ENCODE peak calls at places on chromosomes 5 and 9, in seven cellular contexts. Q is upper lobe of right lung, P is PC-9, U is HL-60, K is AG09309, W is cardiac muscle cell, D is MM.1S. G is an unnamed sample.

GRCh38 chr9:89808801-89809200 is 204.0 kb downstream of the GADD45G start:
- DNase-seq in D (no peak), W (no peak), P (no peak), K (no peak), Q (no peak), U (no peak), G (no peak)

GRCh38 chr9:36765468-36766341 is 193.0 kb downstream of the MELK start:
- DNase-seq in U (peak; percentile 90), P (no peak), W (peak; percentile 80), D (peak; percentile 98), K (no peak), Q (peak; percentile 85), G (no peak)

GRCh38 chr5:93915142-93915553 is 173.7 kb upstream of the POU5F2 start:
- DNase-seq in K (no peak), D (peak; percentile 67), P (peak; percentile 47), W (peak; percentile 20), Q (no peak), U (no peak), G (peak; percentile 23)

GRCh38 chr9:134378901-134379338 is 52.7 kb downstream of the RXRA start:
- DNase-seq in D (no peak), Q (peak; percentile 83), U (no peak), P (peak; percentile 89), K (no peak), W (no peak), G (peak; percentile 78)

GRCh38 chr5:39521098-39521860 is 96.5 kb upstream of the DAB2 start:
- DNase-seq in P (no peak), K (no peak), U (no peak), Q (no peak), D (peak; percentile 63), W (no peak), G (no peak)

GRCh38 chr9:136711751-136712689 is at the start of gene DIPK1B:
- DNase-seq in D (no peak), K (no peak), P (no peak), Q (no peak), U (no peak), W (peak; percentile 80), G (no peak)

GRCh38 chr5:115414406-115415142 is 118.1 kb upstream of the CCDC112 start:
- DNase-seq in P (no peak), D (no peak), K (peak; percentile 80), Q (no peak), W (peak; percentile 23), U (peak; percentile 1), G (peak; percentile 98)

GRCh38 chr9:129283705-129284606 is 105.9 kb upstream of the IER5L start:
- DNase-seq in W (no peak), D (no peak), Q (peak; percentile 56), U (no peak), P (no peak), K (no peak), G (no peak)

GRCh38 chr5:41796061-41796460 is 74.2 kb downstream of the OXCT1 start:
- DNase-seq in Q (no peak), U (no peak), W (no peak), K (no peak), P (no peak), D (no peak), G (peak; percentile 26)

GRCh38 chr9:79254900-79255651 is 316.7 kb upstream of the TLE4 start:
- DNase-seq in K (no peak), P (no peak), D (no peak), Q (no peak), U (peak; percentile 73), W (no peak), G (no peak)

DNA sequence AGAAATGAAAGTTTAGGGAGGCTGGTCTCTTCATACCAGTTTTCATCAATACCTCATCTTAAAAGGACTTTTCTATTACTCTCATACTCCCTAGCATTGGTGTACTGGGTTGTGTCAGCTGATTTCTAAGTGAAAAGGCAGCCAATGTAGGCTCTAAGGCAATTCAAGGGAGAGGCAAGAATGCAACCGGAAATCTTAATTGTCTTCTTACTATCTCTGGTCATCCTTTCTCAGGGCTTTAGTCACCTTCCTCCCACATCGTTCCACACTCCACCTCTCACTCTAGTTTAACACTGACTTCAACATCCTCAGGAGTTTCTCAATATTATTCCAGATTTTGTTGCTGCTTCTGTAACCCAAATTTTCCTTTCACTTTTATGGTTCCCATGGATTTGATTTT is 281.8 kb upstream of the RFX3 start:
- DNase-seq in K (no peak), D (no peak), W (no peak), P (no peak), U (no peak), Q (no peak), G (no peak)
- TF ChIP-seq CTCF in K (no peak), D (no peak), W (no peak), P (no peak), U (no peak), Q (no peak), G (no peak)

DNA sequence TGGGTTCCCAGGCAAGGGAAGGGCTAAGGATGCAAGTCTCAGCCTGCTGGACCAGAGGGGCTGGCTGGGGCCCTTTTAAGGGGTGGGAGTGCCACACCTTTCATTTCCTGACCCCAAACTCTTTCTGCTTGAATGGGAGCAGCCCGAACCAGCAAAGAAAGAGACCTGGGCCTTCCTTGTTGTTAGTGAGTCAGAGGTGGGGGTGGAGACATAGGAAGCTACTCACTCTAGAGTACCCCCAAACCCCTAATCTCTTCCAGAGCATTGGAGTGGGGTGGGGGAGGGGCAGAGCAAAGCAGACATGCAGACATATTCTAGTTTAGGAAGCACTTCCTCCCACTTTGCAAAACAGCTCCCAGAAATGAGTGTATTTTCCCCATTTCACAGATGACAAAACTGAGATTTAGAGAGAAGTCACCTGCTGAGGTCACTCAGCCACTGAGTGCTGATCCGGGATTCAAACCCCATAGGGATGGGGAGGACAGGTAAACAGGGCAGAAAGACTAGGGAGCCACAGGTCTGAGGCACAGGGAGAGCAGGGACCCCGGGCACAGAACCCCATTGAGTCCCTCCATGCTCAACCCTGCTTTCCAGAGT is 6.0 kb upstream of the AQP3 start:
- DNase-seq in W (no peak), D (no peak), Q (no peak), U (no peak), P (peak; percentile 36), K (no peak), G (no peak)
- H3K4me3 ChIP-seq in W (no peak overlapping the region), D (no peak overlapping the region), Q (no peak overlapping the region), U (no peak overlapping the region), P (no peak overlapping the region), K (no peak overlapping the region), G (no peak overlapping the region)

GRCh38 chr9:77449177-77450092 is 198.7 kb downstream of the GNA14 start:
- DNase-seq in U (no peak), W (no peak), P (peak; percentile 74), K (peak; percentile 25), Q (no peak), D (no peak), G (no peak)
- TF ChIP-seq CTCF in U (no peak), W (peak; percentile 26), P (no peak), K (no peak), Q (no peak), D (no peak), G (no peak)

GRCh38 chr9:101448680-101449070 is 13.1 kb upstream of the ALDOB start:
- DNase-seq in P (no peak), W (no peak), U (no peak), D (no peak), K (no peak), Q (no peak), G (no peak)
- H3K4me3 ChIP-seq in P (peak overlapping the region; percentile 64), W (peak overlapping the region; percentile 59), U (no peak overlapping the region), D (peak overlapping the region; percentile 83), K (no peak overlapping the region), Q (peak overlapping the region; percentile 49), G (no peak overlapping the region)

GRCh38 chr5:72529383-72529782 is 22.2 kb upstream of the ZNF366 start:
- DNase-seq in W (no peak), Q (no peak), D (no peak), U (no peak), P (no peak), K (no peak), G (no peak)
- TF ChIP-seq CTCF in W (no peak), Q (no peak), D (no peak), U (no peak), P (no peak), K (no peak), G (no peak)

DNA sequence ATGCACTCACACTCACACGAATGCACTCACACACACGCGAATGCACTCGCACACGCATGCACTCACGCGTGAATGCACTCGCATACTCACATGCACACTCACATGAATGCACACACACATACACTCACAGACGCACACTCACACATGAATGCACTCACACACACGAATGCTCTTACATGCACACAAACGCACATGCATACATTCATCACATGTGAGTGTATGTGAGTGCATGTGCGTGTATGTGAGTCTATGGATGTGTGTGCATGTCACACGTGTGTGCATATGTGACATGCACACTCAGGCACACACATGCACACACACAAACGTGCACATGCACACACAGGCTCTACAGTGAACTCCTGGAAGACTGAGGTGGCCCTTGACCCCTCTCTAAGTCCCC is 121.7 kb downstream of the ADAMTS2 start:
- DNase-seq in U (no peak), Q (no peak), W (no peak), K (no peak), P (no peak), D (no peak), G (no peak)
- H3K4me3 ChIP-seq in U (no peak overlapping the region), Q (no peak overlapping the region), W (no peak overlapping the region), K (no peak overlapping the region), P (no peak overlapping the region), D (no peak overlapping the region), G (no peak overlapping the region)

GRCh38 chr5:55407984-55408383 is 100.2 kb downstream of the MTREX start:
- DNase-seq in D (no peak), K (no peak), P (no peak), W (no peak), U (no peak), Q (no peak), G (no peak)

GRCh38 chr5:55407059-55407684 is 99.4 kb downstream of the MTREX start:
- DNase-seq in K (peak; percentile 20), Q (no peak), P (no peak), U (peak; percentile 1), W (peak; percentile 57), D (peak; percentile 21), G (peak; percentile 59)

GRCh38 chr5:55406292-55406691 is 98.5 kb downstream of the MTREX start:
- DNase-seq in K (no peak), P (peak; percentile 49), U (no peak), W (no peak), Q (no peak), D (no peak), G (no peak)

DNA sequence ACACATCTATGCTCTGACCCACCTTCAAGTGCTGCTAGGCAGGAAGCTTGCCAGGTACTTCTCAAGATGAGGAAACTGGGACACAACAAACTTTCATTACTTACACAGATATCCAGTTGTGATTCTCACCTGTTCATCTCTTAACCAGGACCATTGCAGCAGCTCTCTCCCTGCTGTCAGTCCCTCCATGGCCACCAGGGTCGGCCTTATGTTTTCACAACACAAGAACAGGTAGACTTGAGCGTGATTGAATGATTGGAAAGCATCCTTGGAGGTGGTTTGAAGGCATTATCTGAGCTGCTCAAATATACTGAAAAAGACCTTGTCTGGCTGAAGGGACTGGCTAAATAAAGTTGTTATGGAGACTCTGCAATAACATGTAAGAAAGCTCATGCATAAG is 94.4 kb downstream of the MTREX start:
- DNase-seq in D (no peak), P (no peak), K (no peak), U (no peak), Q (no peak), W (no peak), G (no peak)
- TF ChIP-seq CTCF in D (peak; percentile 21), P (peak; percentile 33), K (no peak), U (no peak), Q (no peak), W (no peak), G (peak; percentile 16)

DNA sequence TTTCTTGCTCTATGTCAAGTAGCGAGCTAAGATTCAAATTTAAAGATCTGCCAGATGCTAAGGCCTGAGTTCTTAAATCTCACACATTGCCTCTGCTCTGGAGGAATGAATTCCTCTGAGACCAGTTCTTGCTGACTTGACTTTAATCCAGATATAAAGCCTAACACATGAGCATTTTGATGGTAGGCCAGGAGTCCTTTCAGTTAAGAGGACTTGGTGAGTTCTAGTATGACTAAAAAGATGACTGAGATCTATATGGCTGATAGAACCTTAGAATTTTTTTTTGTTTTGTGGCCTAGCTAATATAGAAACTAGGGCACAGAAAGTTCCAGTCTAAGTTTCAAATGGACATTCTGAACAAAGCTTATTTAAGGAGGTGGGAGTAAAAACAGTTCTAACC is 1.4 kb upstream of the INIP start:
- DNase-seq in K (no peak), P (no peak), W (no peak), D (no peak), U (no peak), Q (no peak), G (peak; percentile 54)
- H3K4me3 ChIP-seq in K (no peak overlapping the region), P (no peak overlapping the region), W (no peak overlapping the region), D (no peak overlapping the region), U (no peak overlapping the region), Q (no peak overlapping the region), G (no peak overlapping the region)

G was measured in foreskin fibroblast.